ENCODE peak calls at places on chromosomes 2 and 18, in four cellular contexts. P is K562, W is HepG2, Q is H1. N is an unnamed sample.

GRCh38 chr2:223523541-223523940 is 78.6 kb downstream of the SCG2 start:
- DNase-seq in P (no peak), W (no peak), Q (no peak), N (peak; percentile 16)

GRCh38 chr2:11457935-11458334 is 8.0 kb downstream of the E2F6 start:
- DNase-seq in P (no peak), W (no peak), Q (no peak), N (no peak)

GRCh38 chr18:76463872-76464271 is 31.2 kb downstream of the ZNF516 start:
- DNase-seq in P (no peak), W (no peak), Q (no peak), N (no peak)

GRCh38 chr2:234949762-234950434 is 1.9 kb upstream of the SH3BP4 start:
- DNase-seq in P (no peak), W (peak; percentile 50), Q (no peak), N (no peak)

GRCh38 chr2:176398783-176399182 is 129.5 kb downstream of the MTX2 start:
- DNase-seq in P (no peak), W (no peak), Q (no peak), N (no peak)

GRCh38 chr18:46759885-46760284 is 3.0 kb upstream of the ST8SIA5 start:
- DNase-seq in P (no peak), W (no peak), Q (no peak), N (no peak)

GRCh38 chr18:68387246-68387645 is 327.7 kb downstream of the TMX3 start:
- DNase-seq in P (no peak), W (no peak), Q (no peak), N (no peak)

GRCh38 chr2:19671907-19672306 is 229.9 kb downstream of the TTC32 start:
- DNase-seq in P (no peak), W (no peak), Q (no peak), N (no peak)

GRCh38 chr2:233556756-233557736 is 9.5 kb downstream of the USP40 start:
- DNase-seq in P (no peak), W (no peak), Q (no peak), N (peak; percentile 9)

GRCh38 chr2:69384618-69385081 is 2.4 kb downstream of the GFPT1 start:
- DNase-seq in P (no peak), W (no peak), Q (no peak), N (no peak)

GRCh38 chr2:138267902-138268254 is 233.7 kb upstream of the SPOPL start:
- DNase-seq in P (no peak), W (no peak), Q (no peak), N (no peak)

GRCh38 chr2:169345507-169346120 is 16.7 kb downstream of the LRP2 start:
- DNase-seq in P (no peak), W (no peak), Q (no peak), N (no peak)

GRCh38 chr2:210873631-210874030 is 317.2 kb downstream of the CPS1 start:
- DNase-seq in P (no peak), W (no peak), Q (no peak), N (no peak)

GRCh38 chr18:59008302-59008974 is 131.2 kb upstream of the SEC11C start:
- DNase-seq in P (no peak), W (no peak), Q (peak; percentile 10), N (peak; percentile 94)

GRCh38 chr2:178782236-178782635 is 25.0 kb downstream of the TTN start:
- DNase-seq in P (no peak), W (no peak), Q (no peak), N (no peak)

GRCh38 chr2:85674417-85674816 is 6.4 kb upstream of the SFTPB start:
- DNase-seq in P (no peak), W (no peak), Q (no peak), N (no peak)

GRCh38 chr2:94762600-94762999 is 108.6 kb upstream of the TEKT4 start:
- DNase-seq in P (peak; percentile 5), W (peak; percentile 15), Q (no peak), N (no peak)

GRCh38 chr2:58063641-58064040 is 17.0 kb downstream of the VRK2 start:
- DNase-seq in P (no peak), W (no peak), Q (no peak), N (no peak)

GRCh38 chr2:161122772-161123530 is 37.3 kb upstream of the TANK start:
- DNase-seq in P (peak; percentile 29), W (peak; percentile 87), Q (no peak), N (peak; percentile 75)

GRCh38 chr2:230408244-230408842 is 7.7 kb upstream of the SP100 start:
- DNase-seq in P (no peak), W (no peak), Q (no peak), N (no peak)

GRCh38 chr2:89767581-89768435 is 1076.3 kb downstream of the RPIA start:
- DNase-seq in P (no peak), W (no peak), Q (no peak), N (no peak)

GRCh38 chr2:138094031-138094430 is 129.8 kb downstream of the HNMT start:
- DNase-seq in P (no peak), W (no peak), Q (no peak), N (no peak)

GRCh38 chr2:216849987-216850386 is 9.9 kb downstream of the TNP1 start:
- DNase-seq in P (no peak), W (no peak), Q (no peak), N (no peak)

GRCh38 chr2:4763009-4763408 is 929.2 kb upstream of the SOX11 start:
- DNase-seq in P (no peak), W (no peak), Q (no peak), N (no peak)

GRCh38 chr2:218717262-218717661 is 6.6 kb downstream of the TTLL4 start:
- DNase-seq in P (no peak), W (no peak), Q (no peak), N (no peak)

GRCh38 chr2:199431748-199432213 is 26.0 kb downstream of the SATB2 start:
- DNase-seq in P (no peak), W (no peak), Q (no peak), N (no peak)

GRCh38 chr2:43136862-43137261 is 89.5 kb downstream of the ZFP36L2 start:
- DNase-seq in P (no peak), W (no peak), Q (no peak), N (no peak)

GRCh38 chr2:18238231-18238630 is 322.2 kb downstream of the RDH14 start:
- DNase-seq in P (no peak), W (no peak), Q (no peak), N (no peak)

GRCh38 chr2:63372549-63372948 is 215.7 kb downstream of the WDPCP start:
- DNase-seq in P (no peak), W (no peak), Q (no peak), N (no peak)

GRCh38 chr2:9637330-9637729 is 6.5 kb upstream of the YWHAQ start:
- DNase-seq in P (no peak), W (peak; percentile 62), Q (no peak), N (no peak)

GRCh38 chr18:35042389-35043066 is 1.3 kb downstream of the MAPRE2 start:
- DNase-seq in P (peak; percentile 34), W (no peak), Q (no peak), N (no peak)

GRCh38 chr18:13433685-13434084 is 215.1 kb downstream of the LDLRAD4 start:
- DNase-seq in P (no peak), W (no peak), Q (no peak), N (no peak)

GRCh38 chr18:36814994-36815393 is 13.8 kb downstream of the TPGS2 start:
- DNase-seq in P (peak; percentile 46), W (no peak), Q (no peak), N (no peak)

GRCh38 chr2:39481611-39482010 is 44.5 kb upstream of the MAP4K3 start:
- DNase-seq in P (no peak), W (no peak), Q (no peak), N (peak; percentile 54)

GRCh38 chr18:3250237-3251107 is 2.9 kb downstream of the MYL12A start:
- DNase-seq in P (no peak), W (no peak), Q (no peak), N (no peak)

GRCh38 chr2:121400206-121400605 is 115.2 kb upstream of the TFCP2L1 start:
- DNase-seq in P (no peak), W (no peak), Q (no peak), N (no peak)

GRCh38 chr2:55518846-55519167 is 711 bp upstream of the CFAP36 start:
- DNase-seq in P (peak; percentile 14), W (peak; percentile 12), Q (no peak), N (no peak)

GRCh38 chr2:230170532-230170931 is 49.3 kb downstream of the SP110 start:
- DNase-seq in P (no peak), W (no peak), Q (no peak), N (no peak)

GRCh38 chr2:166173263-166173662 is 45.4 kb upstream of the SCN1A start:
- DNase-seq in P (no peak), W (no peak), Q (no peak), N (no peak)

GRCh38 chr18:62982600-62983251 is 267.4 kb downstream of the PHLPP1 start:
- DNase-seq in P (peak; percentile 38), W (peak; percentile 36), Q (peak; percentile 33), N (peak; percentile 27)

GRCh38 chr18:22349966-22350365 is 67.7 kb downstream of the CTAGE1 start:
- DNase-seq in P (no peak), W (no peak), Q (no peak), N (no peak)
- TF ChIP-seq JUN in P (no peak), W (no peak), Q (no peak), N (no peak)

GRCh38 chr2:171389325-171389724 is 44.5 kb downstream of the METTL8 start:
- DNase-seq in P (no peak), W (no peak), Q (no peak), N (no peak)
- TF ChIP-seq MAFK in P (no peak), W (no peak), Q (no peak), N (no peak)

GRCh38 chr2:125371867-125372266 is 1284.1 kb upstream of the GYPC start:
- DNase-seq in P (no peak), W (no peak), Q (no peak), N (no peak)

DNA sequence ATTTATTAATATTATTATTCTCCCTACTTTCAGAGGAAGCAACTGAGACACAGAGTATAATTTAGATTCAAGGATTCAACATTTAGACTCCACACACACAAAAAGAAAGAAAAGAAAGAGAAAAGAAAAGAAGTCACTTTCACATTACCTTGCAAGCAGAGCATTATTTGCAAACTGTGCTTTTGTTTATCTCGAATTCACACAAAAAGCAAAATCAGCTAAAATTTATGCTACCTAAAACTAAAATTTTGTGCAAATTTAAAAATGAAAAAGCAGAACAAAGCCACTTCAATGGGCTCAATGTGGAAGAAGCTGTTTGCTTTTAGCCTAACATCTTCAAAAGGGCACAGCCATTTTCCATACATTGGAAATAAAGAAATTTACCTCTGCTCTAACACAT is 1282.7 kb upstream of the GYPC start:
- DNase-seq in P (no peak), W (no peak), Q (no peak), N (no peak)
- TF ChIP-seq JUN in P (no peak), W (no peak), Q (no peak), N (no peak)

GRCh38 chr2:126656311-126657145 is 570 bp downstream of the GYPC start:
- DNase-seq in P (peak; percentile 67), W (no peak), Q (no peak), N (no peak)

GRCh38 chr2:126657146-126657635 is 1.2 kb downstream of the GYPC start:
- DNase-seq in P (peak; percentile 35), W (no peak), Q (no peak), N (no peak)

GRCh38 chr2:126657636-126658315 is 1.8 kb downstream of the GYPC start:
- DNase-seq in P (peak; percentile 62), W (no peak), Q (peak; percentile 38), N (no peak)

GRCh38 chr2:126655066-126655465 is 892 bp upstream of the GYPC start:
- DNase-seq in P (no peak), W (no peak), Q (no peak), N (no peak)

GRCh38 chr2:126655500-126656310 is at the start of gene GYPC:
- DNase-seq in P (peak; percentile 86), W (no peak), Q (no peak), N (no peak)
- TF ChIP-seq MAFK in P (no peak), W (no peak), Q (no peak), N (no peak)

GRCh38 chr2:187451510-187451909 is 3.5 kb upstream of the CALCRL start:
- DNase-seq in P (no peak), W (no peak), Q (no peak), N (no peak)

GRCh38 chr2:187453078-187453641 is 5.1 kb upstream of the CALCRL start:
- DNase-seq in P (no peak), W (no peak), Q (no peak), N (peak; percentile 26)
- TF ChIP-seq JUN in P (no peak), W (no peak), Q (no peak), N (no peak)

N was measured in A549.